ENCODE peak calls at places on chromosome 9, in four cellular contexts. O is lung microvascular endothelial cell, D is left cardiac atrium, R is sciatic nerve. P is an unnamed sample.

GRCh38 chr9:3507395-3508077 is 18.3 kb downstream of the RFX3 start:
- DNase-seq in O (no peak), D (no peak), R (no peak), P (no peak)

GRCh38 chr9:35859310-35859994 is 10.7 kb downstream of the OR13J1 start:
- DNase-seq in O (no peak), R (peak; percentile 62), D (no peak), P (peak; percentile 64)

GRCh38 chr9:20326516-20326915 is 295.8 kb downstream of the MLLT3 start:
- DNase-seq in R (no peak), O (no peak), D (no peak), P (no peak)

GRCh38 chr9:5622019-5622418 is 6.9 kb upstream of the RIC1 start:
- DNase-seq in D (no peak), R (no peak), O (no peak), P (no peak)

GRCh38 chr9:134390537-134390936 is 64.3 kb downstream of the RXRA start:
- DNase-seq in O (no peak), R (no peak), D (no peak), P (no peak)

GRCh38 chr9:70884276-70884675 is 237.1 kb downstream of the TRPM3 start:
- DNase-seq in R (no peak), O (no peak), D (no peak), P (no peak)

GRCh38 chr9:7533376-7534090 is 266.0 kb downstream of the DMAC1 start:
- DNase-seq in O (no peak), R (no peak), D (no peak), P (no peak)

GRCh38 chr9:90608141-90608540 is 34.5 kb downstream of the DIRAS2 start:
- DNase-seq in D (no peak), R (no peak), O (no peak), P (no peak)

GRCh38 chr9:135905380-135906282 is 1.7 kb downstream of the CAMSAP1 start:
- DNase-seq in D (no peak), R (peak; percentile 55), O (no peak), P (peak; percentile 54)

GRCh38 chr9:5395428-5395827 is 42.3 kb downstream of the PLGRKT start:
- DNase-seq in R (no peak), O (no peak), D (no peak), P (no peak)

GRCh38 chr9:94911986-94912635 is 185.6 kb downstream of the AOPEP start:
- DNase-seq in O (no peak), D (no peak), R (no peak), P (no peak)

P was measured in sigmoid colon.